ENCODE peak calls at places on chromosomes 7 and 10, in six cellular contexts. Z is neuronal stem cell, S is pancreas, M is A549, U is astrocyte, G is left lung. I is an unnamed sample.

GRCh38 chr7:149016876-149017275 is 11.4 kb downstream of the PDIA4 start:
- DNase-seq in M (no peak), U (no peak), G (no peak), S (no peak), Z (no peak), I (no peak)

GRCh38 chr7:31857178-31857577 is 170.2 kb downstream of the PPP1R17 start:
- DNase-seq in S (no peak), Z (no peak), M (no peak), U (no peak), G (no peak), I (no peak)

GRCh38 chr10:110600487-110601101 is 33.1 kb downstream of the SMC3 start:
- DNase-seq in G (no peak), Z (peak), S (no peak), U (peak), M (peak), I (peak)

GRCh38 chr10:44979281-44980181 is 922 bp upstream of the DEPP1 start:
- DNase-seq in U (no peak), S (no peak), Z (no peak), G (no peak), M (no peak), I (no peak)

GRCh38 chr7:155009570-155010157 is 6.7 kb upstream of the PAXIP1 start:
- DNase-seq in M (peak), S (no peak), G (no peak), Z (no peak), U (no peak), I (no peak)

GRCh38 chr10:93947055-93947454 is 46.7 kb upstream of the PLCE1 start:
- DNase-seq in G (no peak), U (peak), S (no peak), Z (no peak), M (no peak), I (peak)

GRCh38 chr10:97628228-97628627 is 5.1 kb downstream of the MORN4 start:
- DNase-seq in Z (no peak), S (no peak), M (no peak), G (no peak), U (no peak), I (no peak)

GRCh38 chr7:153567426-153567825 is 484.8 kb upstream of the DPP6 start:
- DNase-seq in G (no peak), Z (no peak), U (no peak), M (no peak), S (no peak), I (no peak)

GRCh38 chr10:6711286-6711817 is 131.3 kb upstream of the PRKCQ start:
- DNase-seq in G (no peak), U (no peak), S (no peak), M (no peak), Z (no peak), I (no peak)

GRCh38 chr10:32005050-32005449 is 51.2 kb downstream of the KIF5B start:
- DNase-seq in G (no peak), Z (no peak), S (no peak), M (peak), U (peak), I (peak)

GRCh38 chr10:49622426-49623425 is 8.9 kb downstream of the CHAT start:
- DNase-seq in U (no peak), Z (no peak), G (no peak), M (no peak), S (no peak), I (no peak)

GRCh38 chr7:47381132-47381495 is 200.8 kb downstream of the TNS3 start:
- DNase-seq in Z (peak), G (no peak), M (no peak), S (peak), U (peak), I (no peak)

GRCh38 chr7:128841961-128842673 is 11.9 kb downstream of the FLNC start:
- DNase-seq in S (peak), U (peak), G (peak), Z (peak), M (peak), I (peak)

GRCh38 chr10:73628405-73628804 is 12.9 kb downstream of the MYOZ1 start:
- DNase-seq in Z (no peak), S (no peak), G (no peak), M (no peak), U (no peak), I (no peak)

GRCh38 chr10:115171392-115171960 is 78.3 kb downstream of the ATRNL1 start:
- DNase-seq in S (no peak), G (no peak), U (no peak), M (no peak), Z (peak), I (peak)

GRCh38 chr7:151382079-151382885 is 27.6 kb downstream of the WDR86 start:
- DNase-seq in U (no peak), Z (no peak), G (peak), S (peak), M (no peak), I (no peak)

GRCh38 chr10:34911661-34912205 is 96.6 kb upstream of the PARD3 start:
- DNase-seq in M (no peak), U (no peak), Z (no peak), S (no peak), G (no peak), I (peak)

DNA sequence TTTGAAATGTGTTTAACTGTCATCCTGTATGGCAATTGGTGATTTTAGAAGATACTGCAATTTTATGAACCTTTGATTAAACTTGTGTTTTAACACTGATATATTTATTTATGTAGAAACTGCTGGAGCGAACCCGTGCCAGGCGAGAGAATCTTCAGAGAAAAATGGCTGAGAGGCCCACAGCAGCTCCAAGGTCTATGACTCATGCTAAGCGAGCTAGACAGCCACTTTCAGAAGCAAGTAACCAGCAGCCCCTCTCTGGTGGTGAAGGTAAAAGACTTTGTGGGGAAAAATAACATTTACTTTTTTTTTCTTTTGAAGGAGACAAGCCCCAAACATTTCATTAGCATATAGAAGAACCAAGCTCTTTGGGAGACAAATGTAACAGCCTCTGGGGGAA is 6.5 kb downstream of the ANLN start:
- DNase-seq in G (no peak), U (peak), S (no peak), M (no peak), Z (no peak), I (no peak)
- H3K4me3 ChIP-seq in G (no peak), U (no peak), S (no peak), M (no peak), Z (no peak), I (no peak)

GRCh38 chr10:107749235-107749634 is 584.7 kb upstream of the SORCS1 start:
- DNase-seq in M (no peak), S (no peak), G (no peak), U (no peak), Z (no peak), I (no peak)
- H3K27ac ChIP-seq in M (no peak), S (no peak), G (no peak), U (no peak), Z (no peak), I (no peak)

GRCh38 chr7:158816995-158817394 is 12.3 kb downstream of the ESYT2 start:
- DNase-seq in M (no peak), G (no peak), S (no peak), Z (no peak), U (no peak), I (no peak)
- H3K4me3 ChIP-seq in M (peak), G (no peak), S (no peak), Z (no peak), U (no peak), I (no peak)

GRCh38 chr7:29003703-29004102 is 45.6 kb upstream of the TRIL start:
- DNase-seq in G (no peak), S (no peak), U (no peak), Z (no peak), M (no peak), I (no peak)

GRCh38 chr7:28999421-28999820 is 41.3 kb upstream of the TRIL start:
- DNase-seq in Z (no peak), G (no peak), M (no peak), U (no peak), S (no peak), I (no peak)

GRCh38 chr7:28998110-28998509 is 40.0 kb upstream of the TRIL start:
- DNase-seq in Z (no peak), G (no peak), U (no peak), S (no peak), M (no peak), I (no peak)

GRCh38 chr7:28999839-29000238 is 41.7 kb upstream of the TRIL start:
- DNase-seq in U (no peak), M (no peak), Z (no peak), S (no peak), G (no peak), I (no peak)

DNA sequence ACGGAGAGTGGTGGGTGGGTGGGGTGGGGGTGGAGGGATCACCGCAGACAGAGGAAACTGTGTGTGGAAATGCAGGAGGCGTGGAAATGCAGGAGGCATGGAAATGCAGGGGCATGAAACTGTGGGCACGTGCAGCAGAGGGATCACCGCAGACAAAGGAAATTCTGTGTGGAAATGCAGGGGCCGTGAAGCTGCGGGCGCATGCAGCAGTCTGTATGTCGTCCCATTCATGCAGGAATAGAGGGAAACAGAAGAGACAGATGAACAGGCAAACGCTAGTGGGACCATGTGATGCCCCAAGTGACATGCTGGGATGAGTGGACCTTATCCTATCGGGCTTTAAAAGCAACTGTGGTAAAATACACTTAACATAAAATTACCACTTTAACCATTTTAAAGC is 42.2 kb upstream of the TRIL start:
- DNase-seq in S (no peak), M (no peak), Z (no peak), G (no peak), U (no peak), I (no peak)
- H3K27ac ChIP-seq in S (no peak), M (no peak), Z (no peak), G (no peak), U (no peak), I (no peak)